ENCODE peak calls at places on chromosomes 6 and 20, in four cellular contexts. One of them, this sample, is unnamed.

GRCh38 chr6:97677626-97678025 is 394.6 kb upstream of the MMS22L start:
- DNase-seq in HCT116: no peak
- DNase-seq in H1: no peak
- DNase-seq in HepG2: no peak
- DNase-seq in this sample: no peak

GRCh38 chr20:653110-653589 is at the start of gene SRXN1:
- DNase-seq in HCT116: peak
- DNase-seq in H1: peak
- DNase-seq in HepG2: peak
- DNase-seq in this sample: peak

GRCh38 chr20:44967207-44967807 is 995 bp downstream of the STK4 start:
- DNase-seq in HCT116: no peak
- DNase-seq in H1: no peak
- DNase-seq in HepG2: peak
- DNase-seq in this sample: no peak

GRCh38 chr6:2035046-2035445 is 210.4 kb downstream of the GMDS start:
- DNase-seq in HCT116: no peak
- DNase-seq in H1: no peak
- DNase-seq in HepG2: no peak
- DNase-seq in this sample: no peak

GRCh38 chr20:48609491-48609978 is 218.3 kb downstream of the PREX1 start:
- DNase-seq in HCT116: no peak
- DNase-seq in H1: no peak
- DNase-seq in HepG2: peak
- DNase-seq in this sample: no peak

GRCh38 chr20:47317127-47317895 is 39.2 kb downstream of the ZMYND8 start:
- DNase-seq in HCT116: peak
- DNase-seq in H1: no peak
- DNase-seq in HepG2: peak
- DNase-seq in this sample: peak

GRCh38 chr6:105608711-105609374 is 206.0 kb upstream of the PREP start:
- DNase-seq in HCT116: no peak
- DNase-seq in H1: no peak
- DNase-seq in HepG2: peak
- DNase-seq in this sample: no peak

GRCh38 chr6:120230008-120230407 is 880.4 kb upstream of the MAN1A1 start:
- DNase-seq in HCT116: peak
- DNase-seq in H1: no peak
- DNase-seq in HepG2: peak
- DNase-seq in this sample: peak

GRCh38 chr6:90222724-90223198 is 73.9 kb downstream of the BACH2 start:
- DNase-seq in HCT116: peak
- DNase-seq in H1: no peak
- DNase-seq in HepG2: peak
- DNase-seq in this sample: no peak

GRCh38 chr20:9458075-9458818 is 56.1 kb upstream of the LAMP5 start:
- DNase-seq in HCT116: peak
- DNase-seq in H1: peak
- DNase-seq in HepG2: peak
- DNase-seq in this sample: peak

GRCh38 chr6:27924179-27924578 is 12.0 kb upstream of the OR2B2 start:
- DNase-seq in HCT116: no peak
- DNase-seq in H1: no peak
- DNase-seq in HepG2: no peak
- DNase-seq in this sample: no peak

GRCh38 chr6:55212147-55212546 is 37.8 kb downstream of the HCRTR2 start:
- DNase-seq in HCT116: no peak
- DNase-seq in H1: no peak
- DNase-seq in HepG2: no peak
- DNase-seq in this sample: no peak

GRCh38 chr6:187252-187840 is 104.9 kb upstream of the DUSP22 start:
- DNase-seq in HCT116: no peak
- DNase-seq in H1: peak
- DNase-seq in HepG2: peak
- DNase-seq in this sample: no peak

GRCh38 chr20:20593447-20594170 is 118.8 kb downstream of the RALGAPA2 start:
- DNase-seq in HCT116: peak
- DNase-seq in H1: peak
- DNase-seq in HepG2: peak
- DNase-seq in this sample: peak

GRCh38 chr6:41021832-41022231 is 17.2 kb downstream of the UNC5CL start:
- DNase-seq in HCT116: no peak
- DNase-seq in H1: no peak
- DNase-seq in HepG2: peak
- DNase-seq in this sample: no peak

GRCh38 chr20:64082821-64083379 is 1.3 kb downstream of the LKAAEAR1 start:
- DNase-seq in HCT116: no peak
- DNase-seq in H1: no peak
- DNase-seq in HepG2: no peak
- DNase-seq in this sample: no peak

GRCh38 chr20:63236116-63236837 is 572 bp downstream of the BIRC7 start:
- DNase-seq in HCT116: no peak
- DNase-seq in H1: no peak
- DNase-seq in HepG2: no peak
- DNase-seq in this sample: no peak

GRCh38 chr20:63963784-63964301 is 5.9 kb downstream of the ZNF512B start:
- DNase-seq in HCT116: no peak
- DNase-seq in H1: no peak
- DNase-seq in HepG2: no peak
- DNase-seq in this sample: no peak

GRCh38 chr6:5570641-5571040 is 309.3 kb downstream of the FARS2 start:
- DNase-seq in HCT116: no peak
- DNase-seq in H1: no peak
- DNase-seq in HepG2: no peak
- DNase-seq in this sample: no peak

GRCh38 chr6:42451595-42452170 is at the start of gene TRERF1:
- DNase-seq in HCT116: peak
- DNase-seq in H1: peak
- DNase-seq in HepG2: no peak
- DNase-seq in this sample: no peak

GRCh38 chr6:101150226-101150625 is 243.3 kb upstream of the GRIK2 start:
- DNase-seq in HCT116: no peak
- DNase-seq in H1: no peak
- DNase-seq in HepG2: no peak
- DNase-seq in this sample: no peak

GRCh38 chr6:101146389-101146788 is 247.1 kb upstream of the GRIK2 start:
- DNase-seq in HCT116: peak
- DNase-seq in H1: no peak
- DNase-seq in HepG2: no peak
- DNase-seq in this sample: no peak
- TF ChIP-seq JUND in HCT116: no peak
- TF ChIP-seq JUND in H1: no peak
- TF ChIP-seq JUND in HepG2: no peak
- TF ChIP-seq JUND in this sample: no peak

GRCh38 chr6:33168202-33168601 is 24.1 kb downstream of the COL11A2 start:
- DNase-seq in HCT116: no peak
- DNase-seq in H1: no peak
- DNase-seq in HepG2: no peak
- DNase-seq in this sample: no peak
- TF ChIP-seq JUND in HCT116: no peak
- TF ChIP-seq JUND in H1: no peak
- TF ChIP-seq JUND in HepG2: no peak
- TF ChIP-seq JUND in this sample: no peak

GRCh38 chr6:169959129-169960002 is 207.9 kb downstream of the ERMARD start:
- DNase-seq in HCT116: no peak
- DNase-seq in H1: peak
- DNase-seq in HepG2: no peak
- DNase-seq in this sample: no peak
- TF ChIP-seq JUND in HCT116: no peak
- TF ChIP-seq JUND in H1: no peak
- TF ChIP-seq JUND in HepG2: no peak
- TF ChIP-seq JUND in this sample: no peak

DNA sequence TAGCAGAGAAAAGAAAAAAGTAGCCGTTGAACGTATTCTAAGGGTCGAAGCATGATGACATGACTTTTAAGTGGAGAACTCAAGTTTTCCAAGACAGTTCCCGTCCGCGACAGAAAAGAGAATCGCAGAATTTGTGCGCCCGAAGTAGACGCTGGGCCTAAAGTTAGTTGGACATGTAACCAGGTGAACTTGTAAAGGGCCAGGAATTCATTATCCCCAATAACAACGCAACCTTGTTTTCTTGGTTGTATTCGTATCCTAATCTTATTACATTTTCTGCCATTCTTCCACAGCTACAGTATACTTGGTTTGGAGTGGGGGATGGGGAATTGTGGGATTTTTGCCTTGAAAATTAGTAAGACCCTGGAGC is 925 bp downstream of the ITCH start:
- DNase-seq in HCT116: no peak
- DNase-seq in H1: no peak
- DNase-seq in HepG2: no peak
- DNase-seq in this sample: peak
- TF ChIP-seq JUND in HCT116: no peak
- TF ChIP-seq JUND in H1: no peak
- TF ChIP-seq JUND in HepG2: no peak
- TF ChIP-seq JUND in this sample: no peak

GRCh38 chr6:160215232-160215631 is 43.4 kb downstream of the SLC22A2 start:
- DNase-seq in HCT116: no peak
- DNase-seq in H1: no peak
- DNase-seq in HepG2: no peak
- DNase-seq in this sample: no peak
- TF ChIP-seq JUND in HCT116: no peak
- TF ChIP-seq JUND in H1: no peak
- TF ChIP-seq JUND in HepG2: no peak
- TF ChIP-seq JUND in this sample: no peak

GRCh38 chr6:15399651-15400470 is 154.0 kb downstream of the JARID2 start:
- DNase-seq in HCT116: no peak
- DNase-seq in H1: no peak
- DNase-seq in HepG2: no peak
- DNase-seq in this sample: peak
- TF ChIP-seq JUND in HCT116: no peak
- TF ChIP-seq JUND in H1: no peak
- TF ChIP-seq JUND in HepG2: no peak
- TF ChIP-seq JUND in this sample: no peak

GRCh38 chr6:24355422-24355821 is 2.4 kb downstream of the DCDC2 start:
- DNase-seq in HCT116: no peak
- DNase-seq in H1: no peak
- DNase-seq in HepG2: no peak
- DNase-seq in this sample: no peak
- TF ChIP-seq JUND in HCT116: no peak
- TF ChIP-seq JUND in H1: no peak
- TF ChIP-seq JUND in HepG2: no peak
- TF ChIP-seq JUND in this sample: no peak

This sample was measured in T47D.